ENCODE peak calls at places on chromosomes 2 and 18, in four cellular contexts. One of them, this sample, is unnamed.

GRCh38 chr2:109521233-109521632 is 92.5 kb downstream of the SEPTIN10 start:
- DNase-seq in HCT116: no peak
- DNase-seq in HepG2: no peak
- DNase-seq in K562: no peak
- DNase-seq in this sample: no peak

GRCh38 chr2:151363709-151364108 is 6.3 kb downstream of the TNFAIP6 start:
- DNase-seq in HCT116: no peak
- DNase-seq in HepG2: no peak
- DNase-seq in K562: no peak
- DNase-seq in this sample: peak; percentile 45

GRCh38 chr2:218886461-218886947 is 5.9 kb downstream of the WNT10A start:
- DNase-seq in HCT116: no peak
- DNase-seq in HepG2: no peak
- DNase-seq in K562: no peak
- DNase-seq in this sample: no peak

GRCh38 chr2:10126627-10127026 is 4.1 kb downstream of the RRM2 start:
- DNase-seq in HCT116: no peak
- DNase-seq in HepG2: no peak
- DNase-seq in K562: no peak
- DNase-seq in this sample: no peak

GRCh38 chr2:21263622-21264021 is 139.9 kb downstream of the TDRD15 start:
- DNase-seq in HCT116: no peak
- DNase-seq in HepG2: peak; percentile 44
- DNase-seq in K562: no peak
- DNase-seq in this sample: no peak

GRCh38 chr2:9228088-9228751 is 21.6 kb downstream of the ASAP2 start:
- DNase-seq in HCT116: no peak
- DNase-seq in HepG2: no peak
- DNase-seq in K562: no peak
- DNase-seq in this sample: no peak

GRCh38 chr2:240593703-240594451 is 7.3 kb downstream of the CAPN10 start:
- DNase-seq in HCT116: no peak
- DNase-seq in HepG2: no peak
- DNase-seq in K562: no peak
- DNase-seq in this sample: no peak

GRCh38 chr2:11564864-11565567 is 31.2 kb downstream of the GREB1 start:
- DNase-seq in HCT116: no peak
- DNase-seq in HepG2: no peak
- DNase-seq in K562: no peak
- DNase-seq in this sample: no peak

GRCh38 chr2:152336103-152336853 is 1.3 kb downstream of the FMNL2 start:
- DNase-seq in HCT116: no peak
- DNase-seq in HepG2: peak; percentile 41
- DNase-seq in K562: no peak
- DNase-seq in this sample: no peak

GRCh38 chr18:3117493-3118192 is 102.1 kb downstream of the MYOM1 start:
- DNase-seq in HCT116: no peak
- DNase-seq in HepG2: peak; percentile 95
- DNase-seq in K562: no peak
- DNase-seq in this sample: no peak

GRCh38 chr18:12290086-12290485 is 18.0 kb upstream of the TUBB6 start:
- DNase-seq in HCT116: no peak
- DNase-seq in HepG2: no peak
- DNase-seq in K562: no peak
- DNase-seq in this sample: no peak

GRCh38 chr2:198127627-198128026 is 323.2 kb downstream of the PLCL1 start:
- DNase-seq in HCT116: peak; percentile 51
- DNase-seq in HepG2: peak; percentile 56
- DNase-seq in K562: peak; percentile 40
- DNase-seq in this sample: peak; percentile 32

GRCh38 chr18:12645751-12646203 is 12.1 kb downstream of the SPIRE1 start:
- DNase-seq in HCT116: no peak
- DNase-seq in HepG2: peak; percentile 41
- DNase-seq in K562: no peak
- DNase-seq in this sample: no peak

GRCh38 chr2:137960223-137960622 is 4.0 kb upstream of the HNMT start:
- DNase-seq in HCT116: no peak
- DNase-seq in HepG2: no peak
- DNase-seq in K562: no peak
- DNase-seq in this sample: no peak

GRCh38 chr2:8886876-8887275 is 49.5 kb upstream of the KIDINS220 start:
- DNase-seq in HCT116: no peak
- DNase-seq in HepG2: no peak
- DNase-seq in K562: no peak
- DNase-seq in this sample: no peak

GRCh38 chr2:16407358-16407757 is 258.3 kb downstream of the CYRIA start:
- DNase-seq in HCT116: no peak
- DNase-seq in HepG2: no peak
- DNase-seq in K562: no peak
- DNase-seq in this sample: no peak

GRCh38 chr2:200274116-200275075 is 32.1 kb upstream of the SPATS2L start:
- DNase-seq in HCT116: no peak
- DNase-seq in HepG2: peak; percentile 81
- DNase-seq in K562: no peak
- DNase-seq in this sample: peak; percentile 8

GRCh38 chr2:215660687-215661086 is 224.8 kb upstream of the FN1 start:
- DNase-seq in HCT116: no peak
- DNase-seq in HepG2: no peak
- DNase-seq in K562: no peak
- DNase-seq in this sample: no peak

DNA sequence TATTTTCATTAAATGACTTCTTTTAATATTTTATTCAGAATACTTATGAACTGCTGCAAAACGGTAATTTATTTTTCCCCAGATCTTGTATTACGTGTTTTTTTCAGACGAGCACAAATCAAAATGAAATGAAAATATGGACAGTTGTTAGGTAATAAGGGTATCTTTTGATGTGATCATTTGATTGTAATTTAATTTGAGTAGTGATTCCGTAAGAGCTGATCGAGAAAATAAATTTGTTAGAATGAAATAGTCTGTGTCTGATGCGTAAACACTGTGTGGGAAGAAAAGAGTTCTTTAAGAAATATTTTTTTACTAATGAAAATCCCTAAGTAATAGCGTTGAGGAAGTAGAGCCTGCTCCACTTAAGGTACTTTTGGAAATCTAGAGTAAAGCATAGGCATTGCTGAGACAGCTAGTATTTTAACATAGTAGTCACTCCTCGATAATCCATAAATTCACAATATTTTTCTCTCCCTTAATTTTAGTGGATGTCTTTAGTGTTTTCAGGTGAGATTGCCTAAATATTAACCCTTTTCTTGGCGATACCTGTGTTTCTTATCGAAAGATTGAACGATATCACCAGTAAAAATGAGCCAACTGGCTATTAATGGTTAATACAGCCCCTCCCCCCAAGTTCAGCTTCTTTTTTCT is 4.5 kb downstream of the POU3F3 start:
- DNase-seq in HCT116: no peak
- DNase-seq in HepG2: no peak
- DNase-seq in K562: no peak
- DNase-seq in this sample: no peak
- TF ChIP-seq REST in HCT116: no peak
- TF ChIP-seq REST in HepG2: no peak
- TF ChIP-seq REST in K562: no peak
- TF ChIP-seq REST in this sample: no peak

GRCh38 chr2:110983130-110983529 is 137.6 kb upstream of the BCL2L11 start:
- DNase-seq in HCT116: no peak
- DNase-seq in HepG2: no peak
- DNase-seq in K562: no peak
- DNase-seq in this sample: no peak

GRCh38 chr2:110978871-110979833 is 141.6 kb upstream of the BCL2L11 start:
- DNase-seq in HCT116: no peak
- DNase-seq in HepG2: no peak
- DNase-seq in K562: no peak
- DNase-seq in this sample: no peak

GRCh38 chr2:110979834-110980612 is 140.7 kb upstream of the BCL2L11 start:
- DNase-seq in HCT116: no peak
- DNase-seq in HepG2: no peak
- DNase-seq in K562: no peak
- DNase-seq in this sample: no peak

GRCh38 chr2:110980613-110981062 is 140.1 kb upstream of the BCL2L11 start:
- DNase-seq in HCT116: no peak
- DNase-seq in HepG2: no peak
- DNase-seq in K562: no peak
- DNase-seq in this sample: no peak

DNA sequence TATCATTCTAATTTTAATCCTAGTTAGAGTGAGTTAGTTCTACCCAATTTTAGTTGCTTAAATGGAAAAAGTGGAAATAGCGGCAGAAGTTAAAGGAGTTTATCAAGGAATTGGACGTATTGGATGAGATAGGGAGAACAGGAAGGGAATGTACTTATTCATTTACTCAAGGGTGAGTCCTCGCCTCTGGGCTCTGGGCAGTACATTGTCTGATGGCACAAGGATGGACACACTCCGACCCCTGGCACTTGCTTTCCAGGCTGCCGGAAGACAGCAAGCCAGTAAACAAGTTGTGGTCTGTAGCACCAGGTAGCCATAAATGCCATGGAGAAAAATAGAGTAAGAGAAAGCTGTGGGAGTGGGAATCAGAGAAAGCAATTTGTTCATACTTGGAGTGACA is 136.1 kb upstream of the BCL2L11 start:
- DNase-seq in HCT116: no peak
- DNase-seq in HepG2: no peak
- DNase-seq in K562: no peak
- DNase-seq in this sample: no peak
- TF ChIP-seq SRF in HCT116: no peak
- TF ChIP-seq SRF in HepG2: no peak
- TF ChIP-seq SRF in K562: no peak
- TF ChIP-seq SRF in this sample: no peak

GRCh38 chr2:230602562-230603230 is 109.9 kb upstream of the CAB39 start:
- DNase-seq in HCT116: no peak
- DNase-seq in HepG2: no peak
- DNase-seq in K562: no peak
- DNase-seq in this sample: no peak
- TF ChIP-seq EZH2 in HCT116: no peak
- TF ChIP-seq EZH2 in HepG2: no peak
- TF ChIP-seq EZH2 in K562: no peak
- TF ChIP-seq EZH2 in this sample: no peak

GRCh38 chr18:9743200-9744016 is 35.3 kb downstream of the RAB31 start:
- DNase-seq in HCT116: peak; percentile 96
- DNase-seq in HepG2: peak; percentile 54
- DNase-seq in K562: peak; percentile 69
- DNase-seq in this sample: no peak
- TF ChIP-seq REST in HCT116: no peak
- TF ChIP-seq REST in HepG2: no peak
- TF ChIP-seq REST in K562: peak; percentile 50
- TF ChIP-seq REST in this sample: no peak

This sample was measured in GM12878.